ENCODE peak calls at places on chromosomes 2 and 18, in four cellular contexts. B is fibroblast of mammary gland, J is retinal pigment epithelial cell, U is fibroblast of lung. P is an unnamed sample.

GRCh38 chr18:43662657-43663056 is 385.4 kb upstream of the SYT4 start:
- DNase-seq in B (peak), U (peak), J (peak), P (peak)

GRCh38 chr2:226669249-226669648 is 130.4 kb downstream of the IRS1 start:
- DNase-seq in B (peak), U (peak), J (no peak), P (no peak)

GRCh38 chr2:236955675-236956618 is 129.7 kb upstream of the COPS8 start:
- DNase-seq in B (peak), U (peak), J (no peak), P (no peak)

GRCh38 chr2:158456309-158457066 is at the start of the genes CCDC148 and PKP4:
- DNase-seq in B (peak), J (peak), U (peak), P (peak)

GRCh38 chr2:113828086-113828742 is 61.7 kb upstream of the ACTR3 start:
- DNase-seq in U (no peak), J (no peak), B (no peak), P (no peak)

GRCh38 chr2:71830497-71831207 is 317.0 kb downstream of the CYP26B1 start:
- DNase-seq in B (peak), J (no peak), U (no peak), P (no peak)

GRCh38 chr2:240348522-240348921 is 86.9 kb upstream of the GPC1 start:
- DNase-seq in B (no peak), U (peak), J (no peak), P (no peak)

GRCh38 chr2:9331704-9332103 is 91.6 kb downstream of the ITGB1BP1 start:
- DNase-seq in U (peak), B (no peak), J (no peak), P (no peak)

GRCh38 chr2:80122675-80123074 is 181.9 kb downstream of the LRRTM1 start:
- DNase-seq in B (no peak), U (no peak), J (no peak), P (no peak)

GRCh38 chr2:218465987-218466633 is 47.2 kb downstream of the VIL1 start:
- DNase-seq in B (peak), J (no peak), U (peak), P (no peak)

GRCh38 chr18:53660306-53660705 is 564.2 kb downstream of the MBD2 start:
- DNase-seq in J (no peak), B (no peak), U (no peak), P (no peak)

GRCh38 chr18:63366270-63366990 is 576 bp downstream of the KDSR start:
- DNase-seq in B (peak), J (no peak), U (peak), P (peak)

GRCh38 chr2:143840601-143841000 is 679.3 kb downstream of the ZEB2 start:
- DNase-seq in B (no peak), U (no peak), J (peak), P (no peak)

GRCh38 chr2:96315005-96315399 is 9.7 kb upstream of the SNRNP200 start:
- DNase-seq in J (no peak), U (peak), B (no peak), P (no peak)

GRCh38 chr2:217068677-217069250 is 208.9 kb upstream of the TNP1 start:
- DNase-seq in J (no peak), U (no peak), B (no peak), P (no peak)

GRCh38 chr2:158388159-158388558 is 68.4 kb downstream of the CCDC148 start:
- DNase-seq in U (no peak), J (no peak), B (no peak), P (no peak)

GRCh38 chr2:229586746-229587705 is 127.3 kb downstream of the DNER start:
- DNase-seq in B (peak), U (peak), J (peak), P (peak)

GRCh38 chr2:15355386-15355785 is 205.7 kb downstream of the NBAS start:
- DNase-seq in U (no peak), B (no peak), J (no peak), P (no peak)

GRCh38 chr2:120873958-120874357 is 138.3 kb downstream of the GLI2 start:
- DNase-seq in B (no peak), J (no peak), U (no peak), P (no peak)

GRCh38 chr2:145221511-145221910 is 701.6 kb upstream of the ZEB2 start:
- DNase-seq in J (no peak), B (peak), U (peak), P (peak)

GRCh38 chr18:32777049-32777448 is 4.2 kb upstream of the KLHL14 start:
- DNase-seq in J (peak), U (no peak), B (peak), P (peak)

GRCh38 chr2:43333656-43334144 is 107.3 kb upstream of the ZFP36L2 start:
- DNase-seq in U (peak), B (peak), J (no peak), P (peak)

GRCh38 chr18:47754311-47755101 is 176.0 kb downstream of the SMAD2 start:
- DNase-seq in B (peak), U (no peak), J (no peak), P (no peak)

GRCh38 chr2:197777823-197778407 is 7.2 kb downstream of the BOLL start:
- DNase-seq in U (peak), B (peak), J (no peak), P (no peak)

GRCh38 chr18:9736942-9737813 is 29.1 kb downstream of the RAB31 start:
- DNase-seq in B (peak), U (peak), J (no peak), P (no peak)

GRCh38 chr2:179049203-179049545 is 763 bp downstream of the CCDC141 start:
- DNase-seq in U (no peak), B (no peak), J (no peak), P (no peak)

GRCh38 chr18:76274470-76275289 is 220.4 kb downstream of the ZNF516 start:
- DNase-seq in J (no peak), B (no peak), U (no peak), P (no peak)

GRCh38 chr2:181072486-181072885 is 92.1 kb downstream of the UBE2E3 start:
- DNase-seq in J (no peak), U (peak), B (peak), P (no peak)

GRCh38 chr2:37005118-37005868 is 39.0 kb upstream of the STRN start:
- DNase-seq in U (no peak), J (no peak), B (peak), P (no peak)

GRCh38 chr2:12890481-12890980 is 173.8 kb downstream of the TRIB2 start:
- DNase-seq in U (no peak), B (no peak), J (no peak), P (no peak)

GRCh38 chr2:100589527-100589926 is 26.7 kb downstream of the PDCL3 start:
- DNase-seq in U (no peak), J (no peak), B (peak), P (no peak)

DNA sequence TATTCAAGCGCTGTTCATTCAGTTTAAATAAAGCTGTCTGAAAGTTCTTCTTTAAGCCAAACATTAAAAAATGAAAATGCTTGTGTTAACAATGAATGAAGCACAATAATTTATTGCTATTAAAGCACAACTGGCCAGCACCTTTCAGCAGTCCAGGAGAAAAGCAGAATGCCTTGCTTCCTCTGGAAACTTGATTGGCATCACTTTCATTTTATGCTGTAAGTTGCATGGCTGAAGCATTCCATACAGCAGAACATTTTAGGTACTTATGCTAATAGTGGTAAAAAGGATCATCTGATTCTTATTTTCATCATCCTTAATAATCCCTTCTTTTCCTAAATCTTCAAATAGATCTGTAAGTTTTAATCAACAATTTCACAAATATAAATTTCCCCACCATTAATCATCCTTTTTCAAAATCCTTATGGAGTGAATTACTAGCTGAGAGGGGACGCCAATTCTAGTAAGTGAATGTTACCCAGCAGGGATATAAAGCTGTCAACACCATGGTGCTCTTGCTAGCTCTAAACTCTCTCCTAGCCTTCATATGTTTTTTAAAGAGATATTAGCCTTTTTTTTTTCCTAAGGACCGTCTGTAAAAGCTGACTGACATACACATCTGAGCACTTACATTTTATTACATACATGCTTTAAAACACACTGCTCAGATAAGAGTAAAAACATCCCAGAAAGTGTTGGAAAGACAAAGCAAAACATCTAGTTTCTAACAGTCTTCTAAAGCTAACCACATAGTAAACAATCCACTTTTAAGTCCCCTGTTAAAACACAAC is 5.3 kb downstream of the SATB2 start:
- DNase-seq in J (no peak), U (no peak), B (peak), P (peak)
- H3K4me3 ChIP-seq in J (no peak), U (no peak), B (no peak), P (no peak)

GRCh38 chr2:5164806-5165525 is 527.2 kb upstream of the SOX11 start:
- DNase-seq in J (no peak), B (peak), U (peak), P (peak)
- H3K4me3 ChIP-seq in J (no peak), B (no peak), U (no peak), P (no peak)

DNA sequence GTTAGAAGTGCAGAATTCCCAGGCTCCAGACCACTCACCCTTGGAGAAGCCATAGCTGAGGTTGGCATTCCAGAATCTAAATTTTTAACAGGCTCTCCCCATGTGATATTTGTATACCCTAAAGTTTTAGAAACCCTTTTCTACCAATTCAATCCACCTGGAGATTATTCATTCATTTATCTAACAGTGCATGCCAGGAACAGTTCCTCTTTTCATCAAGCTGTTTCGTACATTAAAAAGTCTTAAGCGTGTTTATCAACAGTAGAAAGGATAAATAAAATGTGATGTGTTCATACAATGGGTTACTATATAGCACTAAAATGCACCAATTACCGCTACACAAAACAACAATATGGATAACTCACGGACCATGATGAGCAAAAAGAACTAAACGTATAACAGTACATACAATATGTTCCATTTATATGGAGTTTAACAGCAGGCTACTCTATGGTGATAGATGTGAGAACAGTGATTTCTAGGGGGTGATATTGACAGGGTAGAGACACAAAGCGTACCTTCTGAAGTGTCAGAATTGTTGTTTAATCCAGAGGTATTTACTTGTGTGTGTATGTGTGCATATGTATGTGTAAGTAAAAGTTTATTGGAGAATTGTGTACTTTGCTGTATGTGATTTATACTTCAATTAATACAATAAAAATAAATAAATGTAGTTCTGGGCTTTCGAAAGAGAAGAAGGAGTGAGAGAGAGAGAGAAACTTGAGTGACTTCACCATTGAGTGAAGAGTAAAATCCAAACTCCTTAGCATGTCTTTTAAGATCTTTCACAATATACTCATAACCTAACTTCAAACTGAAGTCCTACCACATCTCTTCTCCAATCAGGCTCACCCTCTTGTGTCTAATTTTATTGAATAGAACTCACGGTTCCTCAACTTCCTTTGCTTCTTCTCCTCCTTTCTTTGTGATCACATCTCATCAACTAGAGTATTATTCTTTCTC is 125.8 kb upstream of the KLF7 start:
- DNase-seq in J (no peak), U (no peak), B (no peak), P (no peak)
- H3K4me3 ChIP-seq in J (no peak), U (no peak), B (no peak), P (no peak)

GRCh38 chr2:212832211-212833195 is 293.9 kb upstream of the ERBB4 start:
- DNase-seq in B (no peak), J (no peak), U (no peak), P (no peak)
- H3K4me3 ChIP-seq in B (no peak), J (no peak), U (no peak), P (no peak)

GRCh38 chr2:64918220-64918886 is 70.8 kb upstream of the SLC1A4 start:
- DNase-seq in U (no peak), B (no peak), J (no peak), P (no peak)
- H3K4me3 ChIP-seq in U (peak), B (peak), J (no peak), P (no peak)

GRCh38 chr2:238784671-238785527 is 63.0 kb upstream of the TWIST2 start:
- DNase-seq in J (peak), U (peak), B (peak), P (peak)

GRCh38 chr2:238786792-238787490 is 60.9 kb upstream of the TWIST2 start:
- DNase-seq in J (no peak), B (peak), U (no peak), P (no peak)

GRCh38 chr2:238787507-238787906 is 60.4 kb upstream of the TWIST2 start:
- DNase-seq in B (no peak), U (no peak), J (no peak), P (no peak)

GRCh38 chr2:238785528-238785860 is 62.4 kb upstream of the TWIST2 start:
- DNase-seq in B (no peak), U (no peak), J (no peak), P (no peak)

GRCh38 chr2:238786379-238786778 is 61.5 kb upstream of the TWIST2 start:
- DNase-seq in B (no peak), J (no peak), U (no peak), P (no peak)
- H3K4me3 ChIP-seq in B (no peak), J (no peak), U (peak), P (no peak)

P was measured in skeletal muscle cell.